ENCODE peak calls at places on chromosomes 11 and 22, in six cellular contexts. N is IMR-90, R is H9, E is H1, W is mesenchymal stem cell, F is neuronal stem cell. U is an unnamed sample.

GRCh38 chr11:19511413-19512183 is 201.0 kb upstream of the NAV2 start:
- DNase-seq in N (no peak), R (no peak), E (no peak), W (peak), F (no peak), U (no peak)

GRCh38 chr11:113796663-113797259 is 17.2 kb downstream of the CLDN25 start:
- DNase-seq in N (peak), R (no peak), E (no peak), W (peak), F (no peak), U (peak)

GRCh38 chr11:14213006-14213405 is 146.0 kb downstream of the RRAS2 start:
- DNase-seq in N (no peak), R (no peak), E (no peak), W (no peak), F (no peak), U (no peak)

GRCh38 chr11:19200410-19201201 is 1.2 kb downstream of the CSRP3 start:
- DNase-seq in N (peak), R (no peak), E (no peak), W (no peak), F (no peak), U (no peak)

GRCh38 chr11:78961938-78962701 is 387.5 kb upstream of the NARS2 start:
- DNase-seq in N (peak), R (peak), E (peak), W (peak), F (peak), U (peak)

GRCh38 chr11:63802637-63803414 is 10.4 kb upstream of the SPINDOC start:
- DNase-seq in N (peak), R (no peak), E (no peak), W (peak), F (peak), U (peak)

GRCh38 chr22:48805516-48805915 is 1022.2 kb downstream of the BRD1 start:
- DNase-seq in N (no peak), R (no peak), E (no peak), W (no peak), F (no peak), U (no peak)

GRCh38 chr11:112613051-112613972 is 347.9 kb upstream of the NCAM1 start:
- DNase-seq in N (peak), R (no peak), E (no peak), W (peak), F (no peak), U (no peak)

GRCh38 chr11:61927501-61927900 is 10.1 kb upstream of the RAB3IL1 start:
- DNase-seq in N (no peak), R (no peak), E (no peak), W (no peak), F (no peak), U (no peak)

GRCh38 chr11:60455531-60456042 is at the start of gene MS4A1:
- DNase-seq in N (no peak), R (no peak), E (no peak), W (no peak), F (no peak), U (no peak)

GRCh38 chr22:35593885-35594470 is 23.2 kb downstream of the MB start:
- DNase-seq in N (no peak), R (no peak), E (no peak), W (no peak), F (no peak), U (no peak)

GRCh38 chr11:124075841-124076571 is 34.9 kb upstream of the OR10G7 start:
- DNase-seq in N (no peak), R (peak), E (no peak), W (no peak), F (no peak), U (no peak)

GRCh38 chr22:37018815-37019308 is 385 bp downstream of the TST start:
- DNase-seq in N (peak), R (peak), E (peak), W (peak), F (peak), U (peak)

GRCh38 chr11:132187814-132188213 is 817.4 kb downstream of the NTM start:
- DNase-seq in N (peak), R (no peak), E (no peak), W (peak), F (no peak), U (no peak)

GRCh38 chr11:8202428-8203160 is 33.8 kb upstream of the RIC3 start:
- DNase-seq in N (no peak), R (peak), E (peak), W (no peak), F (no peak), U (no peak)

GRCh38 chr11:62644220-62644619 is 2.2 kb downstream of the GANAB start:
- DNase-seq in N (no peak), R (no peak), E (no peak), W (no peak), F (no peak), U (no peak)

GRCh38 chr11:82703796-82704195 is 29.9 kb downstream of the FAM181B start:
- DNase-seq in N (no peak), R (no peak), E (no peak), W (no peak), F (no peak), U (peak)

GRCh38 chr11:67002921-67003411 is 20.0 kb upstream of the SYT12 start:
- DNase-seq in N (no peak), R (peak), E (no peak), W (no peak), F (no peak), U (no peak)

GRCh38 chr11:8093931-8094575 is 13.0 kb downstream of the TUB start:
- DNase-seq in N (no peak), R (no peak), E (no peak), W (no peak), F (no peak), U (no peak)

GRCh38 chr11:75350743-75351540 is 519 bp downstream of the ARRB1 start:
- DNase-seq in N (peak), R (peak), E (peak), W (peak), F (no peak), U (peak)

GRCh38 chr11:104163100-104164027 is 583 bp downstream of the PDGFD start:
- DNase-seq in N (peak), R (peak), E (peak), W (peak), F (peak), U (peak)

GRCh38 chr11:17649696-17650600 is 69.4 kb upstream of the MYOD1 start:
- DNase-seq in N (no peak), R (no peak), E (no peak), W (no peak), F (no peak), U (peak)

GRCh38 chr11:132111341-132111740 is 740.9 kb downstream of the NTM start:
- DNase-seq in N (peak), R (no peak), E (no peak), W (no peak), F (no peak), U (no peak)

GRCh38 chr11:93013646-93014045 is 44.2 kb downstream of the MTNR1B start:
- DNase-seq in N (peak), R (no peak), E (no peak), W (peak), F (no peak), U (no peak)

GRCh38 chr22:17366830-17367229 is 2.4 kb upstream of the CECR2 start:
- DNase-seq in N (no peak), R (peak), E (peak), W (no peak), F (peak), U (peak)

GRCh38 chr22:44181033-44181911 is 547 bp downstream of the PARVG start:
- DNase-seq in N (no peak), R (no peak), E (no peak), W (no peak), F (no peak), U (no peak)

GRCh38 chr11:12007769-12008737 is at the start of gene DKK3:
- DNase-seq in N (peak), R (peak), E (peak), W (peak), F (peak), U (peak)

GRCh38 chr11:72353861-72354260 is 80.5 kb downstream of the CLPB start:
- DNase-seq in N (peak), R (no peak), E (peak), W (no peak), F (no peak), U (peak)

GRCh38 chr11:69138265-69138664 is 17.5 kb upstream of the SMIM38 start:
- DNase-seq in N (peak), R (no peak), E (peak), W (peak), F (no peak), U (peak)

GRCh38 chr22:44689173-44689572 is 12.8 kb upstream of the PRR5 start:
- DNase-seq in N (peak), R (no peak), E (no peak), W (no peak), F (no peak), U (no peak)

GRCh38 chr22:33126881-33127280 is 68.7 kb upstream of the SYN3 start:
- DNase-seq in N (no peak), R (peak), E (no peak), W (no peak), F (peak), U (peak)

GRCh38 chr11:107427569-107428180 is 29.9 kb downstream of the CWF19L2 start:
- DNase-seq in N (no peak), R (no peak), E (no peak), W (no peak), F (no peak), U (no peak)

GRCh38 chr11:25769287-25769686 is 562.6 kb upstream of the ANO3 start:
- DNase-seq in N (no peak), R (no peak), E (no peak), W (peak), F (no peak), U (no peak)
- H2BK120ac ChIP-seq in N (no peak), R (no peak), E (no peak), W (no peak), F (no peak), U (no peak)

GRCh38 chr11:87036756-87037449 is 831 bp upstream of the TMEM135 start:
- DNase-seq in N (no peak), R (no peak), E (no peak), W (peak), F (peak), U (no peak)
- H2BK120ac ChIP-seq in N (peak), R (no peak), E (peak), W (peak), F (no peak), U (no peak)

GRCh38 chr22:42270178-42270511 is 308 bp downstream of the TCF20 start:
- DNase-seq in N (no peak), R (no peak), E (peak), W (peak), F (no peak), U (peak)
- H2BK120ac ChIP-seq in N (no peak), R (peak), E (no peak), W (peak), F (no peak), U (peak)

DNA sequence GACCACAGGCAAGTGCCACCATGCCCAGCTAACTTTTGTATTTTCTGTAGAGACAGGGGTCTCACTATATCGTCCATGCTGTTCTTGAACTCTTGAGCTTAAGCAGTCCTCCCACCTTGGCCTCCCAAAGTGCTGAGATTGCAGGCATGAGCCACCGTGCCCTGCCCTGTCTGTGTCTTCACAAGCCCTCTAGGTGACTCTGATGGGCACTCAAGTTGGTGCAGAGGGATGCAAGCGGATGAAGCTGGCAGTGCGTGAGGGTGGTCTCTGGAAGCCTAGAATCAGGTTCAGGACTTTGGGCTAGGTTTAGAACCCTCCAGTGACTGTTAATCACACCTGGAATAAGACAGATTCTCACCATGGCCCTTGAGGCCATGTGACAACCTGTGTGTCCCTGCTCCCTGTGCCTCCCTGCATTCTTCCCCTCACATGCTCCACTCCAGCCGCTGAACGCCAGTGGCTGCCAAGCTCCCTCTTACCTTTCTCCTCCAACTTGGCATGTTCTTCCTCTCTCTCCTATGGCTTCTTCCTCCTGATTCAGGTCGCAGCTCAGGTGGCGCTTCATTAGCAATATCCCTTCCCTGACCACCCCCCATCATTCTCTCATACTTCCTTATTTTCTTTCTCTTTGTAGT is 242.3 kb upstream of the TBCEL start:
- DNase-seq in N (no peak), R (no peak), E (no peak), W (no peak), F (no peak), U (no peak)
- H2BK120ac ChIP-seq in N (no peak), R (no peak), E (no peak), W (no peak), F (no peak), U (no peak)

GRCh38 chr11:32500001-32500400 is 64.7 kb upstream of the WT1 start:
- DNase-seq in N (no peak), R (no peak), E (no peak), W (no peak), F (no peak), U (no peak)

GRCh38 chr11:32497951-32498350 is 62.6 kb upstream of the WT1 start:
- DNase-seq in N (no peak), R (no peak), E (no peak), W (no peak), F (no peak), U (no peak)

GRCh38 chr11:32489464-32489863 is 54.1 kb upstream of the WT1 start:
- DNase-seq in N (no peak), R (no peak), E (no peak), W (no peak), F (no peak), U (peak)

GRCh38 chr11:32494629-32495028 is 59.3 kb upstream of the WT1 start:
- DNase-seq in N (no peak), R (no peak), E (no peak), W (no peak), F (no peak), U (no peak)
- H2BK120ac ChIP-seq in N (no peak), R (no peak), E (no peak), W (no peak), F (no peak), U (no peak)

U was measured in mesendoderm.